ENCODE peak calls at places on chromosomes 13 and 19, in five cellular contexts. One of them, this sample, is unnamed. For H3K4me1, the result is how much of the 10 kb centered on the place peaks cover.

GRCh38 chr13:75832812-75833211 is 196.7 kb downstream of the LMO7 start:
- DNase-seq in HCT116: no peak
- DNase-seq in H1: no peak
- DNase-seq in HepG2: no peak
- DNase-seq in GM12878: no peak
- DNase-seq in this sample: no peak

GRCh38 chr13:79776538-79776937 is 295.6 kb downstream of the NDFIP2 start:
- DNase-seq in HCT116: no peak
- DNase-seq in H1: no peak
- DNase-seq in HepG2: no peak
- DNase-seq in GM12878: no peak
- DNase-seq in this sample: no peak

GRCh38 chr13:80441968-80442367 is 101.0 kb upstream of the SPRY2 start:
- DNase-seq in HCT116: no peak
- DNase-seq in H1: no peak
- DNase-seq in HepG2: no peak
- DNase-seq in GM12878: no peak
- DNase-seq in this sample: no peak

GRCh38 chr13:106599875-106600797 is 32.2 kb upstream of the ARGLU1 start:
- DNase-seq in HCT116: no peak
- DNase-seq in H1: no peak
- DNase-seq in HepG2: no peak
- DNase-seq in GM12878: no peak
- DNase-seq in this sample: no peak

GRCh38 chr13:110056640-110057039 is 250.3 kb downstream of the COL4A1 start:
- DNase-seq in HCT116: no peak
- DNase-seq in H1: no peak
- DNase-seq in HepG2: no peak
- DNase-seq in GM12878: no peak
- DNase-seq in this sample: no peak

GRCh38 chr13:51249254-51249653 is 27.1 kb downstream of the FAM124A start:
- DNase-seq in HCT116: no peak
- DNase-seq in H1: no peak
- DNase-seq in HepG2: no peak
- DNase-seq in GM12878: no peak
- DNase-seq in this sample: no peak

GRCh38 chr13:30464496-30465351 is 1.0 kb downstream of the HMGB1 start:
- DNase-seq in HCT116: no peak
- DNase-seq in H1: peak
- DNase-seq in HepG2: peak
- DNase-seq in GM12878: no peak
- DNase-seq in this sample: no peak

GRCh38 chr13:43058318-43058674 is 34.9 kb downstream of the DNAJC15 start:
- DNase-seq in HCT116: peak
- DNase-seq in H1: no peak
- DNase-seq in HepG2: peak
- DNase-seq in GM12878: no peak
- DNase-seq in this sample: no peak

GRCh38 chr19:4909172-4909896 is at the start of gene UHRF1:
- DNase-seq in HCT116: no peak
- DNase-seq in H1: peak
- DNase-seq in HepG2: peak
- DNase-seq in GM12878: no peak
- DNase-seq in this sample: no peak

GRCh38 chr19:17421942-17422341 is 2.1 kb downstream of the MVB12A start:
- DNase-seq in HCT116: no peak
- DNase-seq in H1: no peak
- DNase-seq in HepG2: no peak
- DNase-seq in GM12878: no peak
- DNase-seq in this sample: no peak

GRCh38 chr19:51600940-51601575 is 29.1 kb downstream of the SIGLEC5 start:
- DNase-seq in HCT116: no peak
- DNase-seq in H1: no peak
- DNase-seq in HepG2: no peak
- DNase-seq in GM12878: no peak
- DNase-seq in this sample: no peak

GRCh38 chr13:50130686-50131051 is 115.4 kb downstream of the KCNRG start:
- DNase-seq in HCT116: no peak
- DNase-seq in H1: peak
- DNase-seq in HepG2: no peak
- DNase-seq in GM12878: no peak
- DNase-seq in this sample: no peak

GRCh38 chr13:113796211-113796875 is 37.3 kb downstream of the TMEM255B start:
- DNase-seq in HCT116: no peak
- DNase-seq in H1: no peak
- DNase-seq in HepG2: no peak
- DNase-seq in GM12878: no peak
- DNase-seq in this sample: no peak

GRCh38 chr13:51625555-51626345 is 41.5 kb downstream of the WDFY2 start:
- DNase-seq in HCT116: no peak
- DNase-seq in H1: no peak
- DNase-seq in HepG2: no peak
- DNase-seq in GM12878: no peak
- DNase-seq in this sample: no peak

GRCh38 chr19:11338569-11339253 is 746 bp downstream of the RAB3D start:
- DNase-seq in HCT116: no peak
- DNase-seq in H1: no peak
- DNase-seq in HepG2: no peak
- DNase-seq in GM12878: no peak
- DNase-seq in this sample: no peak

GRCh38 chr13:27113436-27113835 is 58.2 kb downstream of the USP12 start:
- DNase-seq in HCT116: no peak
- DNase-seq in H1: no peak
- DNase-seq in HepG2: no peak
- DNase-seq in GM12878: no peak
- DNase-seq in this sample: no peak

GRCh38 chr19:13095393-13095784 is 7.3 kb downstream of the LYL1 start:
- DNase-seq in HCT116: no peak
- DNase-seq in H1: no peak
- DNase-seq in HepG2: no peak
- DNase-seq in GM12878: no peak
- DNase-seq in this sample: no peak

GRCh38 chr13:52455677-52456041 is 381 bp downstream of the CKAP2 start:
- DNase-seq in HCT116: peak
- DNase-seq in H1: peak
- DNase-seq in HepG2: peak
- DNase-seq in GM12878: no peak
- DNase-seq in this sample: peak

GRCh38 chr19:1691589-1692290 is 39.3 kb upstream of the TCF3 start:
- DNase-seq in HCT116: no peak
- DNase-seq in H1: no peak
- DNase-seq in HepG2: no peak
- DNase-seq in GM12878: no peak
- DNase-seq in this sample: no peak

GRCh38 chr13:72521965-72522661 is 205.3 kb downstream of the MZT1 start:
- DNase-seq in HCT116: no peak
- DNase-seq in H1: no peak
- DNase-seq in HepG2: no peak
- DNase-seq in GM12878: no peak
- DNase-seq in this sample: no peak

GRCh38 chr19:15108145-15108844 is 1.1 kb downstream of the SYDE1 start:
- DNase-seq in HCT116: no peak
- DNase-seq in H1: no peak
- DNase-seq in HepG2: no peak
- DNase-seq in GM12878: no peak
- DNase-seq in this sample: no peak

GRCh38 chr19:30739394-30739793 is 367.2 kb downstream of the ZNF536 start:
- DNase-seq in HCT116: no peak
- DNase-seq in H1: no peak
- DNase-seq in HepG2: no peak
- DNase-seq in GM12878: no peak
- DNase-seq in this sample: no peak

GRCh38 chr13:46831588-46832194 is 34.7 kb upstream of the ESD start:
- DNase-seq in HCT116: peak
- DNase-seq in H1: peak
- DNase-seq in HepG2: peak
- DNase-seq in GM12878: no peak
- DNase-seq in this sample: peak

GRCh38 chr13:105996391-105997028 is 539.0 kb downstream of the EFNB2 start:
- DNase-seq in HCT116: no peak
- DNase-seq in H1: no peak
- DNase-seq in HepG2: no peak
- DNase-seq in GM12878: no peak
- DNase-seq in this sample: no peak

GRCh38 chr13:51125495-51126226 is 14.6 kb upstream of the C13orf42 start:
- DNase-seq in HCT116: peak
- DNase-seq in H1: peak
- DNase-seq in HepG2: peak
- DNase-seq in GM12878: peak
- DNase-seq in this sample: peak

GRCh38 chr19:29966594-29967249 is 24.7 kb downstream of the URI1 start:
- DNase-seq in HCT116: no peak
- DNase-seq in H1: no peak
- DNase-seq in HepG2: peak
- DNase-seq in GM12878: no peak
- DNase-seq in this sample: no peak

GRCh38 chr13:113981201-113981605 is 7.3 kb upstream of the C13orf46 start:
- DNase-seq in HCT116: peak
- DNase-seq in H1: no peak
- DNase-seq in HepG2: no peak
- DNase-seq in GM12878: no peak
- DNase-seq in this sample: no peak

DNA sequence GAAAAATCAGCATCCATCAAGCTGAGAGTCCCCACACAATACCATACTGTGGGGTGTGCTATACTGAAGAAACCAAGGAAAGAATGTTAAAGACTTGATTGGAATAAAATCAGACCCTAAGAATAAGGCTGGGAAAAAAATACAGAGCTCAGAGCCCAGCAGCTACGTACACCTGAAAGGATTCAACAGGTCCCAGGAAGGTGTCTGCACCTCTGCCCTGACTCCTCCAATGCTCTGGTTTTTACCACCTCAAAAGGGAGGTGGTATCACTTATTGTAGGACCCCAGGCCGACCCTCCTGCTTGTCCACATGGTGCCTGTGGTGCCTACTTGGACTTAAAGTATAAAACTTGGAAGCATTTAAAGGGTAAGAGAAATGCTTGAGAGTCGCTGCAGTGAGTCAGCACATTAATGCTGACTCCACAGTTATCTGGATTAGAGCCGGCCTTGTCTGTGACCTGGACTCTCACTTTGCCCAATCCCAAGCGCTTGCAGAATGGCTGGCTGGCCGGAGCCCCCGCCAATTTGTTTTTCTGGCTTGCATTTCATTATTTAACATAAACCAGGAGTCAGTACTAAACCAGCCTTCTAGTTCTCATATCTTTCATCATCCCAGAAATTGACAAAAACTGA is 110.1 kb downstream of the FGF14 start:
- DNase-seq in HCT116: no peak
- DNase-seq in H1: no peak
- DNase-seq in HepG2: no peak
- DNase-seq in GM12878: no peak
- DNase-seq in this sample: no peak
- TF ChIP-seq ZNF274 in HCT116: no peak
- TF ChIP-seq ZNF274 in H1: no peak
- TF ChIP-seq ZNF274 in HepG2: no peak
- TF ChIP-seq ZNF274 in GM12878: no peak
- TF ChIP-seq ZNF274 in this sample: no peak

DNA sequence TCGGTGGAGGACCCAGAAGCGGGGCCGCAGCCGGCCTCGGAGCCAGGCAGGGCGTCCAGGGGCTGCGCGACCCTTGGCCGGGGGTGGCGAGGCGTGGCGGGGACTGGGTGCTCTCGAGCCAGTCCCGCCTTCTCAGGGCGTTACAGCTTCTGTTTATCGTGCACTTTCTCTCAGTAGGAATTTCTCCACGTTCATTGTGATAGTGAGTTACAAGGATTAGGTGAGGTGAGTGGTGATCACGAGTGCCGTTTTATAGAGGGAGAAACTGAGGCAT is 589 bp downstream of the AP1M1 start:
- DNase-seq in HCT116: no peak
- DNase-seq in H1: no peak
- DNase-seq in HepG2: no peak
- DNase-seq in GM12878: no peak
- DNase-seq in this sample: no peak
- H3K4me1 ChIP-seq in HCT116: under half
- H3K4me1 ChIP-seq in H1: under half
- H3K4me1 ChIP-seq in HepG2: half or more
- H3K4me1 ChIP-seq in GM12878: under half
- H3K4me1 ChIP-seq in this sample: under half

DNA sequence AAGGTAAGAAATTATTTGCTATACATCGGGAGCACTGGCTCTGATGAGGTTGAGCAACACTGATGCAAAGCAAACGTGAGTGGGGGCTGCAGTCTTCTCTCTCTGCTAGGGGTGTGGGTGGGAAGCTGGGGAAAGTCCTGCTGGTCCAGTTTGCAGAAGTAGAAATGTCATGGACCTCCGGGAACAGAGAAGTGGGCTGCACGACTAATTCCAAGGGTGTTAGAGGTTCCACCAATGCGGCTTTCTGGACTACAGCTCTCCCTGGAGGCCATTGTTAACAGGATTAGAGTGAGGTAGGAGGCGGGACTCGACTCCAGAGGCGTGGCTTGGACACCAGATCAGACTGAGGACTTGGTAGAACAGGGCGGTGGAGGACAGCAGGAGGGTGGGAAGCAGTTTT is 5.7 kb upstream of the FBXO27 start:
- DNase-seq in HCT116: peak
- DNase-seq in H1: peak
- DNase-seq in HepG2: peak
- DNase-seq in GM12878: no peak
- DNase-seq in this sample: no peak
- TF ChIP-seq YY1 in HCT116: no peak
- TF ChIP-seq YY1 in H1: peak
- TF ChIP-seq YY1 in HepG2: no peak
- TF ChIP-seq YY1 in GM12878: no peak
- TF ChIP-seq YY1 in this sample: no peak

GRCh38 chr19:45822716-45823115 is 7.6 kb upstream of the RSPH6A start:
- DNase-seq in HCT116: no peak
- DNase-seq in H1: no peak
- DNase-seq in HepG2: no peak
- DNase-seq in GM12878: no peak
- DNase-seq in this sample: no peak

GRCh38 chr19:45825263-45825605 is 10.1 kb upstream of the RSPH6A start:
- DNase-seq in HCT116: no peak
- DNase-seq in H1: no peak
- DNase-seq in HepG2: no peak
- DNase-seq in GM12878: no peak
- DNase-seq in this sample: no peak

GRCh38 chr19:45824531-45825262 is 9.6 kb upstream of the RSPH6A start:
- DNase-seq in HCT116: no peak
- DNase-seq in H1: no peak
- DNase-seq in HepG2: no peak
- DNase-seq in GM12878: no peak
- DNase-seq in this sample: no peak

GRCh38 chr19:45823182-45823581 is 8.1 kb upstream of the RSPH6A start:
- DNase-seq in HCT116: no peak
- DNase-seq in H1: no peak
- DNase-seq in HepG2: no peak
- DNase-seq in GM12878: no peak
- DNase-seq in this sample: no peak

DNA sequence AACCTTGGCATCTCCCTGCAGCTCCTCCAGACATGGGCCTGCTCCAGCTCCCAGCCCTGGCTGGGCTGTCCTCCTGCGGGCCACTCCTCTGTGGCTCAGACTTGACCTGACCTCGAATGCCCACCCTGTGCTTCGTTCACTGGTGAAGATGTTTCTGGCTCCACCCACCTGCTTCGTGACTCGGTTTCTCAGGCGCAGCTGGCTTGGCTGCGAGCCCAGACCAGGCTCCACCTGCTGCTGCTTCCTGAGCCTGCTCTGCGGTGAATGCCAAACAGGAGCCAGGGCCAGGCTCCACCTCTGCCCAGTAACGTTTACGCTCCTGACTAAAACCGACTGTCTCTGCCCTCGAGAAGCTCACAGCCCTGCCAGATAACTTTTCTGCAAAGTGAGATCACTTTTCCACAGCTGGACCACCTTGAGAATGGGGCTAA is 8.9 kb upstream of the RSPH6A start:
- DNase-seq in HCT116: no peak
- DNase-seq in H1: no peak
- DNase-seq in HepG2: no peak
- DNase-seq in GM12878: no peak
- DNase-seq in this sample: no peak
- TF ChIP-seq ZNF274 in HCT116: no peak
- TF ChIP-seq ZNF274 in H1: no peak
- TF ChIP-seq ZNF274 in HepG2: no peak
- TF ChIP-seq ZNF274 in GM12878: no peak
- TF ChIP-seq ZNF274 in this sample: no peak

This sample was measured in NT2/D1.